ENCODE peak calls at places on chromosome 2, in five cellular contexts. G is stimulated activated CD4-positive, alpha-beta T cell treated with anti-CD3 and anti-CD28 coated beads, Interleukin-4, amount 100 ng/mL, for 4 hours; Z is midbrain; J is T follicular helper cell; F is breast epithelium. R is an unnamed sample.

GRCh38 chr2:26845021-26845420 is 2.9 kb upstream of the DPYSL5 start:
- DNase-seq in F (no peak), Z (no peak), J (no peak), G (no peak), R (no peak)

GRCh38 chr2:46615555-46616487 is 136.5 kb downstream of the TMEM247 start:
- DNase-seq in Z (peak), G (peak), F (no peak), J (no peak), R (no peak)

GRCh38 chr2:181456660-181457120 is 496 bp upstream of the ITGA4 start:
- DNase-seq in Z (no peak), F (peak), J (peak), G (peak), R (peak)

GRCh38 chr2:118168606-118169005 is 80.3 kb downstream of the INSIG2 start:
- DNase-seq in Z (no peak), J (no peak), G (no peak), F (no peak), R (no peak)

GRCh38 chr2:10161961-10162441 is 39.5 kb downstream of the RRM2 start:
- DNase-seq in Z (no peak), J (no peak), F (no peak), G (no peak), R (no peak)

GRCh38 chr2:230793573-230794359 is 71.0 kb upstream of the ITM2C start:
- DNase-seq in Z (peak), G (peak), J (peak), F (peak), R (peak)

GRCh38 chr2:241412144-241412543 is 56.1 kb downstream of the FARP2 start:
- DNase-seq in Z (no peak), G (peak), J (no peak), F (no peak), R (no peak)

GRCh38 chr2:70896765-70897202 is 38.9 kb upstream of the ATP6V1B1 start:
- DNase-seq in F (no peak), Z (no peak), G (no peak), J (no peak), R (no peak)

GRCh38 chr2:227890495-227891079 is 19.2 kb downstream of the DAW1 start:
- DNase-seq in Z (peak), J (no peak), G (no peak), F (no peak), R (no peak)

GRCh38 chr2:136389809-136390208 is 271.9 kb upstream of the CXCR4 start:
- DNase-seq in G (no peak), J (no peak), Z (no peak), F (no peak), R (no peak)

GRCh38 chr2:148874868-148875341 is at the start of gene KIF5C:
- DNase-seq in J (peak), G (peak), Z (peak), F (peak), R (peak)

GRCh38 chr2:221085376-221085900 is 486.7 kb downstream of the EPHA4 start:
- DNase-seq in G (no peak), F (no peak), J (no peak), Z (no peak), R (no peak)

GRCh38 chr2:218516614-218517013 is 51.5 kb downstream of the USP37 start:
- DNase-seq in G (no peak), J (no peak), F (no peak), Z (no peak), R (peak)